ENCODE peak calls at places on chromosome 6, in six cellular contexts. One of them, this sample, is unnamed. For H3K4me1 and H3K27me3, the result is how much of the 10 kb centered on the place peaks cover.

GRCh38 chr6:31899215-31899614 is 1.7 kb upstream of the EHMT2 start:
- DNase-seq in fibroblast of lung: no peak
- DNase-seq in GM23248: no peak
- DNase-seq in NT2/D1: no peak
- DNase-seq in body of pancreas: no peak
- DNase-seq in lower lobe of right lung: no peak
- DNase-seq in this sample: no peak

GRCh38 chr6:16187185-16187584 is 51.2 kb upstream of the GMPR start:
- DNase-seq in fibroblast of lung: no peak
- DNase-seq in GM23248: no peak
- DNase-seq in NT2/D1: no peak
- DNase-seq in body of pancreas: no peak
- DNase-seq in lower lobe of right lung: no peak
- DNase-seq in this sample: no peak

GRCh38 chr6:105896821-105897095 is 189.4 kb upstream of the PRDM1 start:
- DNase-seq in fibroblast of lung: no peak
- DNase-seq in GM23248: no peak
- DNase-seq in NT2/D1: no peak
- DNase-seq in body of pancreas: no peak
- DNase-seq in lower lobe of right lung: no peak
- DNase-seq in this sample: no peak

GRCh38 chr6:78578430-78578829 is 288.9 kb upstream of the IRAK1BP1 start:
- DNase-seq in fibroblast of lung: no peak
- DNase-seq in GM23248: no peak
- DNase-seq in NT2/D1: no peak
- DNase-seq in body of pancreas: no peak
- DNase-seq in lower lobe of right lung: no peak
- DNase-seq in this sample: no peak

GRCh38 chr6:1311400-1312192 is at the start of gene FOXQ1:
- DNase-seq in fibroblast of lung: peak
- DNase-seq in GM23248: peak
- DNase-seq in NT2/D1: no peak
- DNase-seq in body of pancreas: peak
- DNase-seq in lower lobe of right lung: peak
- DNase-seq in this sample: no peak

GRCh38 chr6:163314791-163315404 is 99.6 kb upstream of the QKI start:
- DNase-seq in fibroblast of lung: no peak
- DNase-seq in GM23248: no peak
- DNase-seq in NT2/D1: no peak
- DNase-seq in body of pancreas: no peak
- DNase-seq in lower lobe of right lung: no peak
- DNase-seq in this sample: peak

GRCh38 chr6:10409766-10410209 is 5.1 kb downstream of the TFAP2A start:
- DNase-seq in fibroblast of lung: no peak
- DNase-seq in GM23248: no peak
- DNase-seq in NT2/D1: no peak
- DNase-seq in body of pancreas: no peak
- DNase-seq in lower lobe of right lung: no peak
- DNase-seq in this sample: no peak

GRCh38 chr6:31945507-31946369 is at the start of gene CFB:
- DNase-seq in fibroblast of lung: peak
- DNase-seq in GM23248: peak
- DNase-seq in NT2/D1: no peak
- DNase-seq in body of pancreas: peak
- DNase-seq in lower lobe of right lung: peak
- DNase-seq in this sample: no peak

GRCh38 chr6:68473433-68474210 is 161.5 kb upstream of the ADGRB3 start:
- DNase-seq in fibroblast of lung: peak
- DNase-seq in GM23248: no peak
- DNase-seq in NT2/D1: no peak
- DNase-seq in body of pancreas: no peak
- DNase-seq in lower lobe of right lung: no peak
- DNase-seq in this sample: no peak

GRCh38 chr6:122407712-122408111 is 8.3 kb downstream of the HSF2 start:
- DNase-seq in fibroblast of lung: no peak
- DNase-seq in GM23248: no peak
- DNase-seq in NT2/D1: no peak
- DNase-seq in body of pancreas: no peak
- DNase-seq in lower lobe of right lung: no peak
- DNase-seq in this sample: no peak

GRCh38 chr6:122408240-122408639 is 8.8 kb downstream of the HSF2 start:
- DNase-seq in fibroblast of lung: no peak
- DNase-seq in GM23248: no peak
- DNase-seq in NT2/D1: no peak
- DNase-seq in body of pancreas: no peak
- DNase-seq in lower lobe of right lung: no peak
- DNase-seq in this sample: no peak

GRCh38 chr6:122406187-122406586 is 6.7 kb downstream of the HSF2 start:
- DNase-seq in fibroblast of lung: no peak
- DNase-seq in GM23248: no peak
- DNase-seq in NT2/D1: no peak
- DNase-seq in body of pancreas: no peak
- DNase-seq in lower lobe of right lung: no peak
- DNase-seq in this sample: no peak

GRCh38 chr6:122408697-122409458 is 9.4 kb downstream of the HSF2 start:
- DNase-seq in fibroblast of lung: no peak
- DNase-seq in GM23248: no peak
- DNase-seq in NT2/D1: no peak
- DNase-seq in body of pancreas: no peak
- DNase-seq in lower lobe of right lung: no peak
- DNase-seq in this sample: no peak

GRCh38 chr6:122405417-122405816 is 6.0 kb downstream of the HSF2 start:
- DNase-seq in fibroblast of lung: no peak
- DNase-seq in GM23248: peak
- DNase-seq in NT2/D1: no peak
- DNase-seq in body of pancreas: no peak
- DNase-seq in lower lobe of right lung: no peak
- DNase-seq in this sample: no peak
- H3K4me1 ChIP-seq in fibroblast of lung: under half
- H3K4me1 ChIP-seq in GM23248: under half
- H3K4me1 ChIP-seq in NT2/D1: under half
- H3K4me1 ChIP-seq in body of pancreas: under half
- H3K4me1 ChIP-seq in lower lobe of right lung: under half
- H3K4me1 ChIP-seq in this sample: under half

DNA sequence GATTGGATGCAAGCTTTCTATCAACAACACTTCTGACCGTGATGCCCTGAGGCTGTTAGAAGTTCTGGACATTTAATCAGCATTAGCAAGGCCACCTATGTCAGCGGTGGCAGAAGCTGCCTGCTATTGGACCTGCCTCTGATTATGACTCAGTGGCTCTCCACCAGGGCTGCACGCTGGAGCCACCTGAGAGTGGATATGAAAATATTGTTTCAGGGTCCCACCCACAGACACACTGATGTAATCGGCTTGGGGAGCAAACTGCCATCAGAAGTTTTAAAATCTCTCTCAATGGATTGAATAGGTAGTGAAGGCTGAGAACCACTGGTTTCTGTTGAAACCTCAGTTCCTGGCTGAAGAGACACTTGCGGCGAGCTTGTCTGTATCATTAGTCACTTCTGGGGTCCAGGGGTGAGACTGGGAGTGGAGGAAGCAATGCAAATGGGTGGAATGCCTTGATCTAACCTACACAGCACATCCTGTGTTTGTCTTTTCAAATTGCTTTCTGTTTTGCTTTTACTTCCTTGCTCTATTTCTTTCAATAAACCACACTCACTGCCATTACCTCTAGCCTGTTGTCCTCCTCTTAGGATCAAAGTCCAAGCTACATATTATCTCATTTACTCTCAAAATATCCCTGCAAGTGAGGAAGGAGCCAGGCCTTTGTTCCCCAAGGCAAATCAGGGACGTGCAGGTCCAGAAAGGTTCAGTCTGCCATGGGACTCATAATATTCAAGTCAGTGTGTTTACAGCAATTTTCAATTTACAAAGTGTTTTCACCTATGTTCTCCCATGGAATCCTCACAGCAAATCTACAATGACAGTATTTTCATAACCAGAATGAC is 4.2 kb downstream of the CLIC5 start:
- DNase-seq in fibroblast of lung: no peak
- DNase-seq in GM23248: no peak
- DNase-seq in NT2/D1: no peak
- DNase-seq in body of pancreas: no peak
- DNase-seq in lower lobe of right lung: no peak
- DNase-seq in this sample: no peak
- H3K4me3 ChIP-seq in fibroblast of lung: no peak
- H3K4me3 ChIP-seq in GM23248: no peak
- H3K4me3 ChIP-seq in NT2/D1: no peak
- H3K4me3 ChIP-seq in body of pancreas: no peak
- H3K4me3 ChIP-seq in lower lobe of right lung: peak
- H3K4me3 ChIP-seq in this sample: no peak

GRCh38 chr6:28814032-28814976 is 109.5 kb downstream of the TRIM27 start:
- DNase-seq in fibroblast of lung: no peak
- DNase-seq in GM23248: no peak
- DNase-seq in NT2/D1: no peak
- DNase-seq in body of pancreas: no peak
- DNase-seq in lower lobe of right lung: no peak
- DNase-seq in this sample: no peak

GRCh38 chr6:28809947-28810654 is 113.7 kb downstream of the TRIM27 start:
- DNase-seq in fibroblast of lung: no peak
- DNase-seq in GM23248: peak
- DNase-seq in NT2/D1: no peak
- DNase-seq in body of pancreas: no peak
- DNase-seq in lower lobe of right lung: no peak
- DNase-seq in this sample: peak

GRCh38 chr6:28811873-28812272 is 111.9 kb downstream of the TRIM27 start:
- DNase-seq in fibroblast of lung: no peak
- DNase-seq in GM23248: no peak
- DNase-seq in NT2/D1: no peak
- DNase-seq in body of pancreas: no peak
- DNase-seq in lower lobe of right lung: no peak
- DNase-seq in this sample: peak

GRCh38 chr6:28810655-28811053 is 113.1 kb downstream of the TRIM27 start:
- DNase-seq in fibroblast of lung: no peak
- DNase-seq in GM23248: no peak
- DNase-seq in NT2/D1: no peak
- DNase-seq in body of pancreas: no peak
- DNase-seq in lower lobe of right lung: no peak
- DNase-seq in this sample: peak

DNA sequence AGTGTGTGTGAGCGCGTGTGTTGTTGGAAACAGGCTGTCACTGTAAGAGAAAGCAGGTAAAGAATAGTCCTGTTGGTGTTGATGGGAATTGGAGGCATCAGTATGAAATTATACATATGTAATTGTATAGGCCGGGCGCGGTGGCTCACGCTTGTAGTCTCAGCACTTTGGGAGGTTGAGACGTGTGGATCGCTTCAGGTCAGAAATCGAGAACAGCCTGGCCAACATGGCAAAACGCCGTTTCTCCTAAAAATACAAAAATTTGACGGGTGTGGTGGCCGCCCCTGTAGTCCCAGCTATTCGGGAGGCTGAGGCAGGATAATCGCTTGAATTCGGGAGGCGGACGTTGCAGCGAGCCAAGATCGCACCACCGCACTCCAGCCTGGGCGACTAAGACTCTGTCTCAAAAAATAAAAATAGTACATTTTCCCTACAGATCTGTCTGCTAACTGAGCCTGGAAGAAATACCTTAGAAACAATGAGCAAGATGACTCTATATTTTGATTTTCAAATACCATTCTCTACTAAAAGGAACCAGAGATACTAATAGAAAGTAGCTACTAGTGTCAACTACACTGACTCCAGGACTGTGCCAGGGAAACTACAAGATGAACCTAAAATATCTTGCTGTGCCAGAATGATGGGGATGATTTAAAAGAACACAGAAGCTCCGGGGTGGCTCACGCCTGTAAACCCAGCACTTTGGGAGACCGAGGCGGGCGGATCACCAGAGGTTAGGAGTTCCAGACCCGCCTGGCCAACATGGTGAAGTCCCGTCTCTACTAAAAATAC is 110.8 kb downstream of the TRIM27 start:
- DNase-seq in fibroblast of lung: no peak
- DNase-seq in GM23248: no peak
- DNase-seq in NT2/D1: no peak
- DNase-seq in body of pancreas: no peak
- DNase-seq in lower lobe of right lung: no peak
- DNase-seq in this sample: no peak
- H3K27me3 ChIP-seq in fibroblast of lung: under half
- H3K27me3 ChIP-seq in GM23248: half or more
- H3K27me3 ChIP-seq in NT2/D1: half or more
- H3K27me3 ChIP-seq in body of pancreas: under half
- H3K27me3 ChIP-seq in lower lobe of right lung: half or more
- H3K27me3 ChIP-seq in this sample: under half

GRCh38 chr6:35014786-35015185 is 125.7 kb downstream of the ANKS1A start:
- DNase-seq in fibroblast of lung: peak
- DNase-seq in GM23248: peak
- DNase-seq in NT2/D1: no peak
- DNase-seq in body of pancreas: no peak
- DNase-seq in lower lobe of right lung: no peak
- DNase-seq in this sample: no peak
- H3K4me1 ChIP-seq in fibroblast of lung: under half
- H3K4me1 ChIP-seq in GM23248: under half
- H3K4me1 ChIP-seq in NT2/D1: under half
- H3K4me1 ChIP-seq in body of pancreas: under half
- H3K4me1 ChIP-seq in lower lobe of right lung: half or more
- H3K4me1 ChIP-seq in this sample: under half

GRCh38 chr6:22027226-22027725 is 269.6 kb downstream of the PRL start:
- DNase-seq in fibroblast of lung: no peak
- DNase-seq in GM23248: no peak
- DNase-seq in NT2/D1: no peak
- DNase-seq in body of pancreas: no peak
- DNase-seq in lower lobe of right lung: no peak
- DNase-seq in this sample: no peak

GRCh38 chr6:22024004-22024403 is 272.8 kb downstream of the PRL start:
- DNase-seq in fibroblast of lung: no peak
- DNase-seq in GM23248: no peak
- DNase-seq in NT2/D1: no peak
- DNase-seq in body of pancreas: no peak
- DNase-seq in lower lobe of right lung: no peak
- DNase-seq in this sample: no peak

GRCh38 chr6:22026160-22026678 is 270.6 kb downstream of the PRL start:
- DNase-seq in fibroblast of lung: no peak
- DNase-seq in GM23248: no peak
- DNase-seq in NT2/D1: no peak
- DNase-seq in body of pancreas: no peak
- DNase-seq in lower lobe of right lung: no peak
- DNase-seq in this sample: no peak

GRCh38 chr6:22025468-22026159 is 271.2 kb downstream of the PRL start:
- DNase-seq in fibroblast of lung: peak
- DNase-seq in GM23248: peak
- DNase-seq in NT2/D1: peak
- DNase-seq in body of pancreas: peak
- DNase-seq in lower lobe of right lung: no peak
- DNase-seq in this sample: peak

DNA sequence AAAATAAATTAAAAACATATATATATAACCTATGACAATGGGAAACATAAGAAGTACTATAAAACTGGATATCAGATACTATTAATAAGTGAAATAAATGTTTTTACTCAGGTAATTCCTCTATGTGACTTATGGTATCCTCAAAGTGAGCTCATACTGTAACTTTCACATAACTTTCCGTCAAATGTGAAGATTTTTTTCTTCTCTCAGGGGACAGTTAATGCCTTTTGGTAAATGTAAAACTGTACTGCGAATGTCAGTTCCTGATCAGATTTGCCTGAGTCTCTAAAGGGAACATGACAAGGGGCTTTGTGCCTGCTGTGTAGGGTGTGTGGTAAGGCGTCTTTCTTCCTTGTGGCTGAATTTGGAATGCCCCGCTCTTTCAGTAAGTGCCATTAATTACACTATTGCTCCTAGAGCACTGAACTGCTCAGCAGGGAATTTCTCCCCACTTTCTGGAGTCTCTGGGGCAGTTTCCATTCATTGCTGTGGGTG is 271.8 kb downstream of the PRL start:
- DNase-seq in fibroblast of lung: no peak
- DNase-seq in GM23248: no peak
- DNase-seq in NT2/D1: no peak
- DNase-seq in body of pancreas: no peak
- DNase-seq in lower lobe of right lung: no peak
- DNase-seq in this sample: no peak
- H3K4me3 ChIP-seq in fibroblast of lung: no peak
- H3K4me3 ChIP-seq in GM23248: no peak
- H3K4me3 ChIP-seq in NT2/D1: no peak
- H3K4me3 ChIP-seq in body of pancreas: no peak
- H3K4me3 ChIP-seq in lower lobe of right lung: no peak
- H3K4me3 ChIP-seq in this sample: no peak

This sample was measured in HAP-1.